ENCODE peak calls at places on chromosomes 7 and 10, in seven cellular contexts. W is neuronal stem cell, N is H9, T is mesendoderm, Y is IMR-90, O is H1, V is trophoblast cell. H is an unnamed sample.

GRCh38 chr7:159271795-159272194 is 127.1 kb upstream of the VIPR2 start:
- DNase-seq in V (no peak), Y (no peak), O (no peak), W (no peak), T (no peak), N (no peak), H (no peak)

GRCh38 chr10:63209703-63210102 is 76.6 kb downstream of the NRBF2 start:
- DNase-seq in W (no peak), T (no peak), O (no peak), Y (peak), V (no peak), N (no peak), H (no peak)

GRCh38 chr10:132571565-132572544 is 34.3 kb downstream of the INPP5A start:
- DNase-seq in Y (peak), O (peak), V (peak), T (peak), W (peak), N (peak), H (peak)

GRCh38 chr7:33716581-33717477 is 188.5 kb upstream of the BMPER start:
- DNase-seq in V (peak), Y (peak), N (no peak), W (peak), O (no peak), T (peak), H (peak)

GRCh38 chr7:28904539-28905143 is 53.5 kb downstream of the TRIL start:
- DNase-seq in O (no peak), Y (no peak), V (no peak), W (no peak), T (peak), N (no peak), H (no peak)

GRCh38 chr7:47239927-47240570 is 341.9 kb downstream of the TNS3 start:
- DNase-seq in W (no peak), O (no peak), T (no peak), Y (no peak), N (no peak), V (no peak), H (peak)

GRCh38 chr10:43037942-43038782 is 38.7 kb upstream of the RET start:
- DNase-seq in T (no peak), N (peak), V (no peak), Y (no peak), O (peak), W (no peak), H (no peak)

GRCh38 chr10:102431452-102432124 is 786 bp downstream of the CUEDC2 start:
- DNase-seq in T (peak), Y (no peak), W (no peak), N (no peak), O (no peak), V (no peak), H (peak)

GRCh38 chr10:9254353-9254752 is 1199.9 kb downstream of the GATA3 start:
- DNase-seq in V (no peak), N (no peak), Y (peak), O (no peak), T (no peak), W (no peak), H (no peak)

GRCh38 chr7:88260700-88261099 is 40.9 kb upstream of the SRI start:
- DNase-seq in N (no peak), O (no peak), Y (no peak), W (no peak), V (no peak), T (no peak), H (no peak)

GRCh38 chr7:71511361-71511807 is 379.4 kb downstream of the GALNT17 start:
- DNase-seq in O (peak), Y (no peak), V (no peak), T (peak), W (no peak), N (peak), H (no peak)

GRCh38 chr7:25382869-25383268 is 154.6 kb upstream of the NPVF start:
- DNase-seq in V (no peak), T (no peak), O (no peak), N (no peak), Y (no peak), W (no peak), H (no peak)
- H3K23ac ChIP-seq in V (no peak), T (no peak), O (no peak), N (no peak), Y (no peak), W (no peak), H (no peak)

GRCh38 chr7:70029993-70030392 is 431.7 kb downstream of the AUTS2 start:
- DNase-seq in O (no peak), W (no peak), N (no peak), T (no peak), Y (no peak), V (no peak), H (no peak)

GRCh38 chr7:70030745-70031144 is 432.5 kb downstream of the AUTS2 start:
- DNase-seq in V (no peak), N (no peak), O (no peak), W (no peak), Y (no peak), T (no peak), H (no peak)

GRCh38 chr7:70028620-70029019 is 430.3 kb downstream of the AUTS2 start:
- DNase-seq in W (no peak), O (no peak), Y (no peak), T (no peak), V (no peak), N (no peak), H (no peak)

GRCh38 chr7:70032673-70033072 is 434.4 kb downstream of the AUTS2 start:
- DNase-seq in O (no peak), W (no peak), Y (no peak), V (no peak), T (no peak), N (no peak), H (no peak)

GRCh38 chr7:70027864-70028263 is 429.6 kb downstream of the AUTS2 start:
- DNase-seq in Y (no peak), W (no peak), T (no peak), N (no peak), O (no peak), V (no peak), H (no peak)
- H3K23ac ChIP-seq in Y (no peak), W (no peak), T (no peak), N (no peak), O (no peak), V (no peak), H (no peak)

GRCh38 chr7:106430535-106431455 is 146.0 kb upstream of the NAMPT start:
- DNase-seq in N (no peak), W (no peak), Y (no peak), T (no peak), V (no peak), O (no peak), H (no peak)
- H3K23ac ChIP-seq in N (no peak), W (no peak), Y (no peak), T (no peak), V (no peak), O (no peak), H (no peak)

DNA sequence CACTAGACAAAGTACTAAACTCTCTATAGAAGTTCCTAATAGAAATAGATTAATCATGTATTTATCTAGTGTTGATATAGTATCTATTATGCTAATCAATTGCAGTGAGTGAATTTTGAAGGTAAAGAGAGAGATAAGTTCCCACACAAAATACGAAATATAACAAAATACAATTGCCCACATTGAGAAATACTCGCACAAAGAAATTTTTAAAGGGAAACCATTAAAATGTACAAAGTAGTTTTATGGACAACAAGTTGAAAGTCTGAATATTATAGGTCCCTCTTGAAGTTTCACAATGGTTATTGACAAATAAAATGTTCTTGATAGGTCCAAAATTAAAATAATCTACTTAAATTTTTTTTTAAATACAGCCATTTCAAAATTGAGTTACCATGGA is 1031.1 kb downstream of the SORCS1 start:
- DNase-seq in N (no peak), O (no peak), T (no peak), V (no peak), Y (no peak), W (no peak), H (no peak)
- H3K23ac ChIP-seq in N (no peak), O (no peak), T (no peak), V (no peak), Y (no peak), W (no peak), H (no peak)

GRCh38 chr10:4688168-4688567 is 137.8 kb upstream of the AKR1E2 start:
- DNase-seq in O (no peak), Y (no peak), T (no peak), V (no peak), N (no peak), W (no peak), H (no peak)
- H3K23ac ChIP-seq in O (no peak), Y (no peak), T (no peak), V (no peak), N (no peak), W (no peak), H (no peak)

GRCh38 chr10:96496281-96496925 is 17.3 kb downstream of the TLL2 start:
- DNase-seq in O (peak), N (peak), V (peak), W (no peak), T (peak), Y (peak), H (peak)
- H3K23ac ChIP-seq in O (no peak), N (no peak), V (no peak), W (no peak), T (no peak), Y (no peak), H (no peak)

GRCh38 chr10:4845766-4846165 is 19.8 kb downstream of the AKR1E2 start:
- DNase-seq in N (no peak), W (no peak), O (no peak), T (no peak), V (no peak), Y (no peak), H (no peak)

GRCh38 chr10:4844864-4845263 is 18.9 kb downstream of the AKR1E2 start:
- DNase-seq in N (no peak), W (no peak), V (no peak), T (no peak), O (no peak), Y (no peak), H (no peak)

GRCh38 chr10:4847580-4848020 is 21.6 kb downstream of the AKR1E2 start:
- DNase-seq in W (no peak), O (no peak), T (peak), Y (peak), N (no peak), V (peak), H (peak)

GRCh38 chr10:4840151-4840550 is 14.1 kb downstream of the AKR1E2 start:
- DNase-seq in N (no peak), T (no peak), O (no peak), W (no peak), Y (no peak), V (no peak), H (no peak)

GRCh38 chr10:4843525-4844180 is 17.6 kb downstream of the AKR1E2 start:
- DNase-seq in N (no peak), W (no peak), T (no peak), V (no peak), Y (no peak), O (no peak), H (no peak)
- H3K23ac ChIP-seq in N (no peak), W (peak), T (no peak), V (no peak), Y (no peak), O (no peak), H (no peak)

H was measured in mesenchymal stem cell.